ENCODE peak calls at places on chromosomes 6 and 20, in five cellular contexts. N, W, A, J and P are unnamed samples.

GRCh38 chr20:58890073-58890453 is 37.5 kb downstream of the GNAS start:
- DNase-seq in N (no peak), W (no peak), A (no peak), J (no peak), P (no peak)

GRCh38 chr20:59439243-59439642 is 138.8 kb downstream of the EDN3 start:
- DNase-seq in N (no peak), W (no peak), A (no peak), J (no peak), P (no peak)

GRCh38 chr6:5466459-5466858 is 205.1 kb downstream of the FARS2 start:
- DNase-seq in N (no peak), W (no peak), A (peak), J (peak), P (no peak)

GRCh38 chr6:38169221-38169674 is 349.7 kb downstream of the ZFAND3 start:
- DNase-seq in N (no peak), W (no peak), A (no peak), J (no peak), P (no peak)

GRCh38 chr6:11368760-11369159 is 136.3 kb upstream of the NEDD9 start:
- DNase-seq in N (no peak), W (no peak), A (no peak), J (no peak), P (no peak)

GRCh38 chr6:27617700-27618689 is 145.1 kb upstream of the ZNF184 start:
- DNase-seq in N (peak), W (no peak), A (peak), J (peak), P (no peak)

GRCh38 chr6:19433101-19433500 is 404.1 kb upstream of the ID4 start:
- DNase-seq in N (no peak), W (no peak), A (no peak), J (no peak), P (no peak)

GRCh38 chr6:133230022-133230421 is 11.1 kb upstream of the EYA4 start:
- DNase-seq in N (no peak), W (no peak), A (no peak), J (no peak), P (no peak)

GRCh38 chr6:161918154-161918553 is 644.3 kb upstream of the AGPAT4 start:
- DNase-seq in N (no peak), W (no peak), A (peak), J (no peak), P (peak)

GRCh38 chr6:11366934-11367637 is 134.6 kb upstream of the NEDD9 start:
- DNase-seq in N (no peak), W (no peak), A (peak), J (peak), P (peak)

GRCh38 chr6:81169166-81169565 is 583.3 kb downstream of the TENT5A start:
- DNase-seq in N (no peak), W (no peak), A (peak), J (peak), P (no peak)

GRCh38 chr6:137688230-137688971 is 178.7 kb upstream of the TNFAIP3 start:
- DNase-seq in N (no peak), W (no peak), A (no peak), J (no peak), P (no peak)

GRCh38 chr6:166168616-166169548 is 1.2 kb upstream of the TBXT start:
- DNase-seq in N (no peak), W (no peak), A (no peak), J (no peak), P (no peak)

GRCh38 chr20:39124064-39124463 is 161.9 kb downstream of the DHX35 start:
- DNase-seq in N (no peak), W (no peak), A (no peak), J (no peak), P (no peak)

GRCh38 chr20:17502105-17502504 is 29.1 kb downstream of the BFSP1 start:
- DNase-seq in N (no peak), W (no peak), A (no peak), J (no peak), P (no peak)

GRCh38 chr20:5524886-5525285 is 208.1 kb upstream of the PROKR2 start:
- DNase-seq in N (no peak), W (no peak), A (no peak), J (no peak), P (no peak)

GRCh38 chr6:127131772-127132171 is 13.3 kb downstream of the RSPO3 start:
- DNase-seq in N (no peak), W (no peak), A (no peak), J (no peak), P (no peak)

GRCh38 chr6:99993146-99993532 is 884 bp downstream of the MCHR2 start:
- DNase-seq in N (no peak), W (no peak), A (no peak), J (no peak), P (no peak)

GRCh38 chr6:45655630-45656422 is 278.1 kb upstream of the SUPT3H start:
- DNase-seq in N (peak), W (no peak), A (peak), J (peak), P (peak)

GRCh38 chr6:35082733-35083403 is 58.3 kb downstream of the TCP11 start:
- DNase-seq in N (no peak), W (no peak), A (no peak), J (no peak), P (no peak)

GRCh38 chr6:46629698-46630097 is 22.9 kb downstream of the CYP39A1 start:
- DNase-seq in N (no peak), W (no peak), A (no peak), J (no peak), P (no peak)

GRCh38 chr6:9711313-9711712 is 703.6 kb downstream of the TFAP2A start:
- DNase-seq in N (no peak), W (no peak), A (no peak), J (no peak), P (no peak)

GRCh38 chr6:148035763-148036390 is 306.8 kb upstream of the SASH1 start:
- DNase-seq in N (no peak), W (no peak), A (no peak), J (no peak), P (no peak)

GRCh38 chr6:6875818-6876470 is 231.8 kb upstream of the RREB1 start:
- DNase-seq in N (no peak), W (no peak), A (peak), J (peak), P (peak)

GRCh38 chr20:3563113-3563512 is 92.3 kb downstream of the ATRN start:
- DNase-seq in N (no peak), W (no peak), A (peak), J (no peak), P (no peak)

GRCh38 chr6:54771968-54772367 is 74.6 kb upstream of the FAM83B start:
- DNase-seq in N (no peak), W (no peak), A (no peak), J (no peak), P (no peak)

GRCh38 chr6:124987291-124987690 is 25.1 kb downstream of the RNF217 start:
- DNase-seq in N (no peak), W (no peak), A (no peak), J (no peak), P (no peak)

GRCh38 chr20:32978009-32978335 is 26.3 kb downstream of the SUN5 start:
- DNase-seq in N (no peak), W (no peak), A (no peak), J (no peak), P (no peak)

GRCh38 chr20:61185181-61185580 is 66.9 kb upstream of the CDH4 start:
- DNase-seq in N (no peak), W (no peak), A (no peak), J (no peak), P (no peak)

GRCh38 chr6:12249516-12250394 is 40.4 kb upstream of the EDN1 start:
- DNase-seq in N (no peak), W (no peak), A (no peak), J (no peak), P (no peak)

GRCh38 chr6:132952468-132952867 is 138.1 kb downstream of the RPS12 start:
- DNase-seq in N (no peak), W (no peak), A (peak), J (no peak), P (no peak)

GRCh38 chr20:46802696-46803445 is 91.8 kb upstream of the EYA2 start:
- DNase-seq in N (no peak), W (no peak), A (no peak), J (no peak), P (peak)

GRCh38 chr6:42239333-42239732 is 21.7 kb upstream of the MRPS10 start:
- DNase-seq in N (no peak), W (no peak), A (no peak), J (no peak), P (peak)

GRCh38 chr6:3603443-3604130 is 146.7 kb upstream of the SLC22A23 start:
- DNase-seq in N (no peak), W (no peak), A (peak), J (no peak), P (no peak)